ENCODE peak calls at places on chromosomes 6 and 20, in five cellular contexts. Q is stimulated activated CD4-positive, alpha-beta T cell treated with anti-CD3 and anti-CD28 coated beads, Interleukin-15, amount 100 ng/mL, for 24 hours; C is colonic mucosa; I is ELF-1; W is T-helper 2 cell. F is an unnamed sample.

GRCh38 chr20:47561175-47561574 is 59.5 kb downstream of the NCOA3 start:
- DNase-seq in C (no peak), W (no peak), Q (no peak), I (no peak), F (no peak)

GRCh38 chr6:6407061-6407723 is 86.7 kb upstream of the F13A1 start:
- DNase-seq in W (peak; percentile 30), C (no peak), I (no peak), Q (no peak), F (no peak)

GRCh38 chr20:36861875-36862801 is 13.8 kb upstream of the TLDC2 start:
- DNase-seq in Q (no peak), W (no peak), I (peak; percentile 79), C (peak; percentile 82), F (no peak)

GRCh38 chr6:151784441-151785214 is 22.9 kb upstream of the ESR1 start:
- DNase-seq in C (no peak), I (no peak), W (no peak), Q (no peak), F (no peak)

GRCh38 chr20:32006841-32007786 is 3.1 kb upstream of the CCM2L start:
- DNase-seq in I (no peak), Q (no peak), C (no peak), W (no peak), F (no peak)

GRCh38 chr20:53413188-53413631 is 180.4 kb downstream of the ZNF217 start:
- DNase-seq in Q (peak; percentile 64), C (peak; percentile 53), I (peak; percentile 91), W (peak; percentile 67), F (peak; percentile 16)

GRCh38 chr20:25570148-25570530 is 15.2 kb downstream of the NINL start:
- DNase-seq in W (no peak), I (no peak), C (no peak), Q (no peak), F (no peak)

GRCh38 chr6:113860165-113860955 is 3.2 kb downstream of the MARCKS start:
- DNase-seq in I (no peak), C (peak; percentile 63), W (no peak), Q (no peak), F (no peak)

GRCh38 chr6:12483712-12484111 is 193.6 kb downstream of the EDN1 start:
- DNase-seq in Q (peak; percentile 13), C (no peak), W (peak; percentile 51), I (no peak), F (no peak)

GRCh38 chr6:161354241-161354840 is 80.5 kb upstream of the AGPAT4 start:
- DNase-seq in I (no peak), Q (no peak), W (no peak), C (no peak), F (no peak)

GRCh38 chr6:151548201-151548600 is 54.4 kb downstream of the CCDC170 start:
- DNase-seq in I (no peak), C (no peak), W (no peak), Q (no peak), F (no peak)

GRCh38 chr20:1465470-1466210 is 1.0 kb downstream of the NSFL1C start:
- DNase-seq in Q (no peak), W (no peak), I (no peak), C (no peak), F (no peak)

GRCh38 chr6:111793711-111794111 is 79.5 kb downstream of the FYN start:
- DNase-seq in Q (peak; percentile 63), W (peak; percentile 83), C (no peak), I (no peak), F (no peak)

GRCh38 chr6:9131616-9132015 is 696.3 kb upstream of the SLC35B3 start:
- DNase-seq in W (no peak), I (no peak), C (no peak), Q (no peak), F (no peak)

GRCh38 chr6:167710521-167710920 is 116.2 kb upstream of the AFDN start:
- DNase-seq in C (no peak), Q (no peak), W (no peak), I (no peak), F (no peak)

GRCh38 chr6:42193491-42193894 is 1.3 kb downstream of the GUCA1B start:
- DNase-seq in W (no peak), Q (no peak), C (no peak), I (peak; percentile 45), F (no peak)

GRCh38 chr20:48541581-48542071 is 286.2 kb downstream of the PREX1 start:
- DNase-seq in I (no peak), Q (no peak), W (no peak), C (no peak), F (no peak)

GRCh38 chr6:47134476-47135189 is 92.5 kb upstream of the ADGRF1 start:
- DNase-seq in Q (no peak), W (no peak), I (peak; percentile 40), C (no peak), F (no peak)

GRCh38 chr6:109690373-109690739 is 646 bp downstream of the AK9 start:
- DNase-seq in Q (peak; percentile 81), I (peak; percentile 74), W (peak; percentile 52), C (peak; percentile 84), F (peak; percentile 53)